ENCODE peak calls at places on chromosomes 4 and X, in five cellular contexts. One of them, this sample, is unnamed.

GRCh38 chrX:148500428-148501120 is at the start of gene AFF2:
- DNase-seq in mesenchymal stem cell: peak; percentile 30
- DNase-seq in MM.1S: peak; percentile 47
- DNase-seq in GM12878: no peak
- DNase-seq in neuronal stem cell: peak; percentile 37
- DNase-seq in this sample: no peak

GRCh38 chr4:183602444-183603102 is 56.4 kb downstream of the RWDD4 start:
- DNase-seq in neuronal stem cell: no peak
- DNase-seq in mesenchymal stem cell: peak; percentile 30
- DNase-seq in MM.1S: no peak
- DNase-seq in GM12878: no peak
- DNase-seq in this sample: no peak

GRCh38 chrX:120840826-120841225 is 34.8 kb downstream of the CT47B1 start:
- DNase-seq in mesenchymal stem cell: no peak
- DNase-seq in MM.1S: no peak
- DNase-seq in GM12878: no peak
- DNase-seq in neuronal stem cell: no peak
- DNase-seq in this sample: no peak

GRCh38 chr4:150816491-150816890 is 198.6 kb downstream of the LRBA start:
- DNase-seq in MM.1S: no peak
- DNase-seq in GM12878: no peak
- DNase-seq in neuronal stem cell: no peak
- DNase-seq in mesenchymal stem cell: no peak
- DNase-seq in this sample: no peak

GRCh38 chr4:115515379-115516171 is 402.2 kb upstream of the NDST4 start:
- DNase-seq in MM.1S: peak; percentile 84
- DNase-seq in neuronal stem cell: no peak
- DNase-seq in mesenchymal stem cell: peak; percentile 31
- DNase-seq in GM12878: peak; percentile 32
- DNase-seq in this sample: no peak

GRCh38 chrX:40209951-40210617 is 112.3 kb upstream of the BCOR start:
- DNase-seq in neuronal stem cell: no peak
- DNase-seq in GM12878: no peak
- DNase-seq in mesenchymal stem cell: no peak
- DNase-seq in MM.1S: no peak
- DNase-seq in this sample: no peak

GRCh38 chr4:152258804-152259708 is 276.8 kb downstream of the FBXW7 start:
- DNase-seq in mesenchymal stem cell: peak; percentile 82
- DNase-seq in neuronal stem cell: no peak
- DNase-seq in GM12878: no peak
- DNase-seq in MM.1S: no peak
- DNase-seq in this sample: no peak

GRCh38 chrX:75746891-75747639 is 38.0 kb downstream of the MAGEE2 start:
- DNase-seq in GM12878: no peak
- DNase-seq in mesenchymal stem cell: peak; percentile 8
- DNase-seq in MM.1S: no peak
- DNase-seq in neuronal stem cell: no peak
- DNase-seq in this sample: peak; percentile 17

GRCh38 chr4:23815351-23815750 is 74.5 kb downstream of the PPARGC1A start:
- DNase-seq in neuronal stem cell: no peak
- DNase-seq in MM.1S: no peak
- DNase-seq in mesenchymal stem cell: peak; percentile 21
- DNase-seq in GM12878: no peak
- DNase-seq in this sample: no peak

GRCh38 chr4:152462715-152463114 is 73.2 kb downstream of the FBXW7 start:
- DNase-seq in neuronal stem cell: no peak
- DNase-seq in GM12878: no peak
- DNase-seq in MM.1S: no peak
- DNase-seq in mesenchymal stem cell: peak; percentile 23
- DNase-seq in this sample: no peak

GRCh38 chr4:186149872-186150271 is 41.5 kb upstream of the CYP4V2 start:
- DNase-seq in mesenchymal stem cell: no peak
- DNase-seq in neuronal stem cell: no peak
- DNase-seq in MM.1S: no peak
- DNase-seq in GM12878: no peak
- DNase-seq in this sample: peak; percentile 12

GRCh38 chr4:92047209-92047877 is 256.4 kb upstream of the GRID2 start:
- DNase-seq in mesenchymal stem cell: peak; percentile 29
- DNase-seq in GM12878: no peak
- DNase-seq in MM.1S: no peak
- DNase-seq in neuronal stem cell: no peak
- DNase-seq in this sample: no peak

GRCh38 chr4:119113033-119113655 is 22.5 kb upstream of the MYOZ2 start:
- DNase-seq in GM12878: no peak
- DNase-seq in neuronal stem cell: no peak
- DNase-seq in mesenchymal stem cell: peak; percentile 94
- DNase-seq in MM.1S: no peak
- DNase-seq in this sample: no peak

GRCh38 chr4:177574446-177574845 is 132.2 kb upstream of the AGA start:
- DNase-seq in neuronal stem cell: no peak
- DNase-seq in MM.1S: no peak
- DNase-seq in GM12878: no peak
- DNase-seq in mesenchymal stem cell: peak; percentile 50
- DNase-seq in this sample: no peak

DNA sequence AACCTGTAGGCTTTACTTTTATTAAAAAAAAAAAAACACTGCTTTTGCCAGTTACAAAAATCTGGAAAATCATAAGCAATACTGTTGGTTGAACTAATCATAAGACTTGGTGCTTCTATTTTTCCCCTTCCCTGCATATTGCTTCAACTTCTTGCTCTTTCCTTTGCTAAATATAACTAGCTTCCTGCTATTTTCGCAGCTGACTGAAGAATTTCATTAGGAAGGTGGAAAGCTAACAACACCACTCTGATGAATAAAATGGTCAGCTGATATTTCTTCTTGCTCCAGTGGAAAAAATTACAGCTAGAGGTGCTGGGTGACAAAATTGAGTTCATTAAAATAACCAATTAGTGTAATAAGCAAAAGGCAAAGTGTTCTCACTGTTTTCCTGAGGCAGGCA is 39.3 kb downstream of the MEPE start:
- DNase-seq in GM12878: no peak
- DNase-seq in MM.1S: no peak
- DNase-seq in neuronal stem cell: no peak
- DNase-seq in mesenchymal stem cell: no peak
- DNase-seq in this sample: no peak
- H3K4me1 ChIP-seq in GM12878: no peaks in the 10 kb centered on the region
- H3K4me1 ChIP-seq in MM.1S: no peaks in the 10 kb centered on the region
- H3K4me1 ChIP-seq in neuronal stem cell: no peaks in the 10 kb centered on the region
- H3K4me1 ChIP-seq in mesenchymal stem cell: peaks cover under 1% of the 10 kb centered on the region
- H3K4me1 ChIP-seq in this sample: no peaks in the 10 kb centered on the region

GRCh38 chr4:80385397-80386280 is 50.1 kb downstream of the CFAP299 start:
- DNase-seq in neuronal stem cell: no peak
- DNase-seq in mesenchymal stem cell: no peak
- DNase-seq in GM12878: no peak
- DNase-seq in MM.1S: no peak
- DNase-seq in this sample: no peak
- H2AFZ ChIP-seq in neuronal stem cell: no peak overlapping the region
- H2AFZ ChIP-seq in mesenchymal stem cell: no peak overlapping the region
- H2AFZ ChIP-seq in GM12878: no peak overlapping the region
- H2AFZ ChIP-seq in MM.1S: no peak overlapping the region
- H2AFZ ChIP-seq in this sample: no peak overlapping the region

GRCh38 chr4:133150643-133151300 is 1.7 kb downstream of the PCDH10 start:
- DNase-seq in mesenchymal stem cell: peak; percentile 38
- DNase-seq in neuronal stem cell: no peak
- DNase-seq in MM.1S: no peak
- DNase-seq in GM12878: no peak
- DNase-seq in this sample: no peak
- H3K27me3 ChIP-seq in mesenchymal stem cell: peaks cover 83% of the 10 kb centered on the region
- H3K27me3 ChIP-seq in neuronal stem cell: peaks cover 9% of the 10 kb centered on the region
- H3K27me3 ChIP-seq in MM.1S: no peaks in the 10 kb centered on the region
- H3K27me3 ChIP-seq in GM12878: peaks cover 9% of the 10 kb centered on the region
- H3K27me3 ChIP-seq in this sample: no peaks in the 10 kb centered on the region

DNA sequence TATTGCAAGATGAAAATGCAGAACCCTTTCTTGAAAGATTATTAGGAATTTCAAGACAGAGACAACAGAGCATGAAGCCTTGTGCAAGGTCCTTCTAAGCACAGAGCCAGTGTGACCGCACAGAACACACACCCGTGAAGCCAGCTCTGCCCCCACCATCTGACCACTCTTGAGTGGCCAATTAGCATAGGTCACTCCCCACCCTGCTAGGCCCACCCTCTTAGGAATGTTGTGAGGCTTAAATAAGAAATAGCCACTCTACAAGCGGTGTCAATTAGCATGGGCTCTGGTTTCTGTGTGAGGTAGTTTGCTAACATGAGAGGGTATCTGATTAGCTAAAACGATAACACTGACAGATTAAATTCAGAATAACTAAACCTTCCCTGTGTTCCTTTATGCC is 152.9 kb downstream of the PTTG2 start:
- DNase-seq in GM12878: no peak
- DNase-seq in neuronal stem cell: no peak
- DNase-seq in mesenchymal stem cell: no peak
- DNase-seq in MM.1S: no peak
- DNase-seq in this sample: no peak
- H3K4me1 ChIP-seq in GM12878: peaks cover 16% of the 10 kb centered on the region
- H3K4me1 ChIP-seq in neuronal stem cell: peaks cover 37% of the 10 kb centered on the region
- H3K4me1 ChIP-seq in mesenchymal stem cell: peaks cover 3% of the 10 kb centered on the region
- H3K4me1 ChIP-seq in MM.1S: peaks cover 19% of the 10 kb centered on the region
- H3K4me1 ChIP-seq in this sample: no peaks in the 10 kb centered on the region

GRCh38 chrX:65598559-65599147 is 64.1 kb upstream of the LAS1L start:
- DNase-seq in GM12878: no peak
- DNase-seq in mesenchymal stem cell: no peak
- DNase-seq in neuronal stem cell: no peak
- DNase-seq in MM.1S: no peak
- DNase-seq in this sample: no peak

GRCh38 chrX:65596270-65596669 is 61.7 kb upstream of the LAS1L start:
- DNase-seq in mesenchymal stem cell: peak; percentile 75
- DNase-seq in MM.1S: peak; percentile 64
- DNase-seq in GM12878: peak; percentile 43
- DNase-seq in neuronal stem cell: no peak
- DNase-seq in this sample: no peak

GRCh38 chrX:65591206-65591605 is 56.6 kb upstream of the LAS1L start:
- DNase-seq in neuronal stem cell: no peak
- DNase-seq in GM12878: no peak
- DNase-seq in mesenchymal stem cell: no peak
- DNase-seq in MM.1S: no peak
- DNase-seq in this sample: no peak

GRCh38 chrX:65600106-65600505 is 65.5 kb upstream of the LAS1L start:
- DNase-seq in MM.1S: no peak
- DNase-seq in GM12878: no peak
- DNase-seq in neuronal stem cell: no peak
- DNase-seq in mesenchymal stem cell: no peak
- DNase-seq in this sample: no peak

DNA sequence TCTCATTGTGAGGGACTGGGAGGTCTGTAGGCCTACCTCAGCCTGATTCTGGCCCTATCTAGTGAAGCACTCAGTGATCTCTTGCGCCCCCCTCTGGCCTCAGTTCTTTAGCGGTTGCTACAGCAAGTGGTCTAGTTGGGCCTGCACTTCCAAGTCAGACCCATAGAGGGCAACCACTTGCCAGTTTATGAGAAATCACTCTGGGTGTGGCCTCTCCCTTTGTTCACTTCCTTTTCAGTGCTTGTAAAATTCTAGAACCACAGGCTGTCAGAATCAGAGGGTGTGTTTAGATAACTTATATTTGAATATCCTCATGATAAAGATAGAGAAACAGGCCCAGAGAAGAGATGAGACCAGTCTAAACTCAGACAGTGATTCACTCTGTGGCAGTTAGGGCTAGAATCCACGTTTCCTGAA is 60.9 kb upstream of the LAS1L start:
- DNase-seq in MM.1S: peak; percentile 96
- DNase-seq in GM12878: peak; percentile 89
- DNase-seq in neuronal stem cell: peak; percentile 78
- DNase-seq in mesenchymal stem cell: peak; percentile 91
- DNase-seq in this sample: peak; percentile 67
- H2AFZ ChIP-seq in MM.1S: peak overlapping the region; percentile 47
- H2AFZ ChIP-seq in GM12878: peak overlapping the region; percentile 74
- H2AFZ ChIP-seq in neuronal stem cell: peak overlapping the region; percentile 51
- H2AFZ ChIP-seq in mesenchymal stem cell: no peak overlapping the region
- H2AFZ ChIP-seq in this sample: no peak overlapping the region

This sample was measured in PC-9.